ENCODE peak calls at places on chromosomes 1 and 21, in nine cellular contexts. O is cardiac muscle cell, K is thoracic aorta, C is colonic mucosa, V is endothelial cell of umbilical vein, F is left ventricle myocardium inferior, R is HCT116, G is A549, J is lung. W is an unnamed sample.

GRCh38 chr1:185155600-185156320 is 993 bp downstream of the TRMT1L start:
- DNase-seq in K (no peak), V (no peak), G (no peak), O (no peak), R (no peak), F (no peak), C (peak; percentile 18), J (no peak), W (no peak)

GRCh38 chr1:244970236-244970652 is 105.9 kb upstream of the HNRNPU start:
- DNase-seq in C (no peak), G (no peak), F (peak; percentile 81), O (peak; percentile 86), R (peak; percentile 42), V (peak; percentile 83), J (peak; percentile 80), K (peak; percentile 29), W (no peak)

GRCh38 chr1:173453982-173454381 is 23.2 kb upstream of the PRDX6 start:
- DNase-seq in F (no peak), J (no peak), O (no peak), G (no peak), R (no peak), K (no peak), V (no peak), C (no peak), W (no peak)

GRCh38 chr1:119564548-119564947 is 57.5 kb downstream of the HSD3B1 start:
- DNase-seq in F (no peak), C (no peak), V (no peak), O (no peak), K (no peak), R (no peak), J (no peak), G (no peak), W (no peak)

GRCh38 chr1:93025572-93025971 is 53.5 kb upstream of the MTF2 start:
- DNase-seq in R (no peak), O (peak; percentile 6), J (no peak), C (no peak), K (no peak), V (no peak), F (no peak), G (no peak), W (no peak)

GRCh38 chr1:201714542-201715276 is 114.2 kb upstream of the IPO9 start:
- DNase-seq in O (peak; percentile 37), V (peak; percentile 91), G (peak; percentile 98), F (peak; percentile 68), C (peak; percentile 71), K (peak; percentile 98), R (peak; percentile 97), J (peak; percentile 85), W (peak; percentile 70)

GRCh38 chr1:183293243-183293642 is 107.2 kb downstream of the LAMC2 start:
- DNase-seq in K (no peak), C (no peak), R (no peak), O (no peak), F (no peak), J (no peak), V (no peak), G (no peak), W (no peak)

GRCh38 chr1:64378826-64379225 is 91.1 kb upstream of the CACHD1 start:
- DNase-seq in G (no peak), V (no peak), J (no peak), O (no peak), K (no peak), R (no peak), C (no peak), F (no peak), W (no peak)

GRCh38 chr1:179550753-179551682 is 24.7 kb downstream of the NPHS2 start:
- DNase-seq in F (no peak), K (no peak), J (no peak), R (no peak), V (no peak), O (no peak), C (no peak), G (no peak), W (no peak)

GRCh38 chr1:214830956-214831355 is 228.0 kb downstream of the CENPF start:
- DNase-seq in K (no peak), G (no peak), J (no peak), V (no peak), C (no peak), O (no peak), R (no peak), F (no peak), W (no peak)

GRCh38 chr1:57736940-57737339 is 313.1 kb upstream of the DAB1 start:
- DNase-seq in G (no peak), R (no peak), F (no peak), C (no peak), J (no peak), O (no peak), V (no peak), K (no peak), W (no peak)

GRCh38 chr1:23809751-23810171 is 9.2 kb upstream of the GALE start:
- DNase-seq in K (no peak), J (peak; percentile 78), O (peak; percentile 76), G (peak; percentile 69), C (peak; percentile 91), R (peak; percentile 41), V (peak; percentile 74), F (peak; percentile 75), W (peak; percentile 60)

GRCh38 chr21:43734830-43735229 is 15.9 kb downstream of the PDXK start:
- DNase-seq in G (no peak), C (no peak), O (no peak), J (peak; percentile 67), V (no peak), F (no peak), R (no peak), K (no peak), W (no peak)

GRCh38 chr1:220527279-220528048 is 472 bp upstream of the MARK1 start:
- DNase-seq in K (no peak), V (peak; percentile 15), C (peak; percentile 79), G (no peak), J (no peak), F (peak; percentile 48), R (no peak), O (peak; percentile 49), W (no peak)

GRCh38 chr1:93669369-93669768 is 12.3 kb downstream of the BCAR3 start:
- DNase-seq in J (no peak), C (no peak), F (no peak), K (no peak), R (no peak), O (no peak), V (peak; percentile 81), G (no peak), W (no peak)

GRCh38 chr21:28447453-28447852 is 545.2 kb downstream of the LTN1 start:
- DNase-seq in O (no peak), R (no peak), C (no peak), F (no peak), J (no peak), V (no peak), G (no peak), K (no peak), W (no peak)

GRCh38 chr1:201783572-201783971 is 45.4 kb upstream of the IPO9 start:
- DNase-seq in K (no peak), O (no peak), J (no peak), F (no peak), G (no peak), C (no peak), R (no peak), V (no peak), W (no peak)

GRCh38 chr21:36693144-36694040 is 5.5 kb upstream of the SIM2 start:
- DNase-seq in O (peak; percentile 58), G (no peak), F (no peak), C (no peak), J (no peak), K (no peak), R (no peak), V (no peak), W (no peak)
- TF ChIP-seq CTCF in O (no peak), G (no peak), F (no peak), C (no peak), J (no peak), K (no peak), R (no peak), V (peak; percentile 29), W (no peak)

DNA sequence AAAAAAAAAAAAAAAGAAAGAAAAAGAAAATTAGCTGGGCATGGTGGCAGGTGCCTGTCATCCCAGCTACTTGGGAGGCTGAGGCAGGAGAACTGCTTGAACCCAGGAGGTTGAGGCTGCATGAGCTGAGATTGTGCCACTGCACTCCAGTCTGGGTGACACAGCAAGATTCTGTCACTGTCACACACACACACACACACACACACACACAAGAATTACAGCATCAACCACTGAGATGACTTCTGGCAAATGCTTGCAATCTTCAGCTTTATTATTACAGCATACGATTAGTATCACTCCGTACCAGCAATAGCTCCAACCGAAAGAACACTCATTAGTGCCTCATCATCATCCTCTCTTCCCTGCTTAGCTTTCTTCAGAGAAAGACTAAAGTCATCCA is 4.6 kb downstream of the ORC1 start:
- DNase-seq in O (no peak), K (no peak), F (no peak), R (no peak), C (no peak), J (no peak), G (no peak), V (no peak), W (no peak)
- H3K4me1 ChIP-seq in O (no peaks in the 10 kb centered on the region), K (peaks cover 4% of the 10 kb centered on the region), F (peaks cover 12% of the 10 kb centered on the region), R (peaks cover 6% of the 10 kb centered on the region), C (no peaks in the 10 kb centered on the region), J (no peaks in the 10 kb centered on the region), G (peaks cover 13% of the 10 kb centered on the region), V (peaks cover 7% of the 10 kb centered on the region), W (no peaks in the 10 kb centered on the region)

DNA sequence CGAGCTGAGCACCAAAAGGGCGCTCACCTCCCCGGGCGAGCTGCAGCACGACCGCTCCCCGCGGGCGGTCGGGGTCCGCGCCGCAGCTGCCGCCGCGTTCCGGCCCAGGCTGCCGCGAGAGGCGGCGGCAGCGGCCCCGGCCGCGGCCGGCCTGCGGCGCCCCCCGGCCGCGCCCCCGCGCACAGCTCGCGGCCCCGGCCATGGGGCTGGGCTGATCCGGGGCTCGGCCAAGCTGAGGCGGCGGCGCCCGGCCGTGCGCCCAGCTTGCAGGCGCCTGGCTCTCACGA is 186 bp downstream of the EEIG2 start:
- DNase-seq in K (no peak), F (peak; percentile 18), R (no peak), V (no peak), C (no peak), J (no peak), G (peak; percentile 17), O (no peak), W (no peak)
- TF ChIP-seq CTCF in K (no peak), F (no peak), R (no peak), V (no peak), C (no peak), J (no peak), G (no peak), O (no peak), W (no peak)

DNA sequence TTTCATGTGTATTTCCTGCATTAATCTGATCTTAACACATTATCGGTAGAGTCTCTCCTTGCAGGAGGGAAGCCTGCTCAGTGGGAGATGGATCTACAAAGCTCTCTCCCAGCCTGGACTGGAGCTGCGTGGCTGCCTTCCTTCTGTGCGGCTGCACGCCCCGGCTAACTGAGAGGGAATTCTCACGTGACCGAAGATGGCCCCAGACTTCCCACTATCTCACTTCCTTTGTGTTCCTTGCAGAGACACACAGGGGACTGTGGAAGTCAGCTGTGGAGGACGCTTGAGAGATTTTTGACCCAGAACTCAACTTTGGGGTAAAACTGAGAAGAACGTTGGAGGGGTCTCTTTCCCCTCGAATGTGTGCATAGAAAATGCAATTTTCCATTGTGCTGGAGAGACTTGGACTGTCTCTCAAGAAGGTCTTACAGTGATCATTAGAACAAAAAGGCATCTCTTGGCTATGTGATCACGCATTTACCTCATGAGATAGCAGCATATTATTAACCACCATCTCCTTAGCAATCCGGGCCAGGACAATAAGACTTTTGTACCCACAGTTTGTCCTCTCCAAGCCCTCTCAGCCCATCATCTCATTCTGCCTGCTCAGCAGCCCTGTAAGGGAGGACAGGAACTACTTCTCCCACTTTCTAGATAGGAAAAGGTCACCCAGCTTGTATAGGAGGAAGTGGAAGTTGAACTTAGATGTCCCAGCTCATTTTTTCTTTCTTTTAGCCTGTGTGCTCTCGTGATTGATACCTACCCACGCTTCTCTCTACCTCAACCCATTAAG is 49.3 kb upstream of the TARBP1 start:
- DNase-seq in F (peak; percentile 52), J (no peak), K (no peak), O (no peak), C (no peak), G (no peak), R (no peak), V (no peak), W (no peak)
- H3K4me1 ChIP-seq in F (peaks cover 83% of the 10 kb centered on the region), J (peaks cover 21% of the 10 kb centered on the region), K (peaks cover 34% of the 10 kb centered on the region), O (peaks cover 35% of the 10 kb centered on the region), C (peaks cover 5% of the 10 kb centered on the region), G (peaks cover 19% of the 10 kb centered on the region), R (peaks cover 7% of the 10 kb centered on the region), V (peaks cover 9% of the 10 kb centered on the region), W (peaks cover 23% of the 10 kb centered on the region)

W was measured in breast epithelium.